ENCODE peak calls at places on chromosomes 4 and X, in nine cellular contexts. One of them, this sample, is unnamed.

GRCh38 chr4:87616268-87616667 is 7.9 kb downstream of the DSPP start:
- DNase-seq in stomach: no peak
- DNase-seq in suprapubic skin: no peak
- DNase-seq in GM23338: no peak
- DNase-seq in spleen: peak; percentile 25
- DNase-seq in breast epithelium: no peak
- DNase-seq in SK-N-SH: no peak
- DNase-seq in HCT116: no peak
- DNase-seq in transverse colon: no peak
- DNase-seq in this sample: no peak

GRCh38 chr4:55255171-55255570 is 90.9 kb upstream of the SRD5A3 start:
- DNase-seq in stomach: no peak
- DNase-seq in suprapubic skin: no peak
- DNase-seq in GM23338: no peak
- DNase-seq in spleen: no peak
- DNase-seq in breast epithelium: no peak
- DNase-seq in SK-N-SH: no peak
- DNase-seq in HCT116: no peak
- DNase-seq in transverse colon: no peak
- DNase-seq in this sample: no peak

GRCh38 chrX:108415891-108416290 is 22.3 kb downstream of the COL4A6 start:
- DNase-seq in stomach: no peak
- DNase-seq in suprapubic skin: no peak
- DNase-seq in GM23338: no peak
- DNase-seq in spleen: no peak
- DNase-seq in breast epithelium: no peak
- DNase-seq in SK-N-SH: no peak
- DNase-seq in HCT116: no peak
- DNase-seq in transverse colon: no peak
- DNase-seq in this sample: no peak

GRCh38 chrX:13733506-13733905 is 914 bp downstream of the TRAPPC2 start:
- DNase-seq in stomach: no peak
- DNase-seq in suprapubic skin: no peak
- DNase-seq in GM23338: no peak
- DNase-seq in spleen: no peak
- DNase-seq in breast epithelium: no peak
- DNase-seq in SK-N-SH: no peak
- DNase-seq in HCT116: no peak
- DNase-seq in transverse colon: no peak
- DNase-seq in this sample: no peak

GRCh38 chrX:66110112-66110511 is 53.9 kb upstream of the HEPH start:
- DNase-seq in stomach: no peak
- DNase-seq in suprapubic skin: no peak
- DNase-seq in GM23338: peak; percentile 53
- DNase-seq in spleen: no peak
- DNase-seq in breast epithelium: no peak
- DNase-seq in SK-N-SH: peak; percentile 12
- DNase-seq in HCT116: peak; percentile 3
- DNase-seq in transverse colon: peak; percentile 8
- DNase-seq in this sample: no peak

GRCh38 chrX:42195506-42195905 is 272.2 kb upstream of the CASK start:
- DNase-seq in stomach: no peak
- DNase-seq in suprapubic skin: no peak
- DNase-seq in GM23338: peak; percentile 6
- DNase-seq in spleen: no peak
- DNase-seq in breast epithelium: no peak
- DNase-seq in SK-N-SH: no peak
- DNase-seq in HCT116: no peak
- DNase-seq in transverse colon: no peak
- DNase-seq in this sample: no peak

GRCh38 chrX:125090046-125090445 is 229.6 kb upstream of the TEX13C start:
- DNase-seq in stomach: no peak
- DNase-seq in suprapubic skin: no peak
- DNase-seq in GM23338: no peak
- DNase-seq in spleen: no peak
- DNase-seq in breast epithelium: no peak
- DNase-seq in SK-N-SH: no peak
- DNase-seq in HCT116: no peak
- DNase-seq in transverse colon: no peak
- DNase-seq in this sample: no peak

GRCh38 chr4:38898245-38898644 is 30.6 kb downstream of the FAM114A1 start:
- DNase-seq in stomach: no peak
- DNase-seq in suprapubic skin: no peak
- DNase-seq in GM23338: no peak
- DNase-seq in spleen: no peak
- DNase-seq in breast epithelium: no peak
- DNase-seq in SK-N-SH: no peak
- DNase-seq in HCT116: no peak
- DNase-seq in transverse colon: no peak
- DNase-seq in this sample: no peak

GRCh38 chrX:39955621-39956020 is 142.1 kb downstream of the BCOR start:
- DNase-seq in stomach: no peak
- DNase-seq in suprapubic skin: no peak
- DNase-seq in GM23338: peak; percentile 50
- DNase-seq in spleen: no peak
- DNase-seq in breast epithelium: no peak
- DNase-seq in SK-N-SH: no peak
- DNase-seq in HCT116: no peak
- DNase-seq in transverse colon: no peak
- DNase-seq in this sample: no peak

GRCh38 chr4:110270492-110271197 is 72.2 kb upstream of the ELOVL6 start:
- DNase-seq in stomach: no peak
- DNase-seq in suprapubic skin: no peak
- DNase-seq in GM23338: no peak
- DNase-seq in spleen: no peak
- DNase-seq in breast epithelium: no peak
- DNase-seq in SK-N-SH: no peak
- DNase-seq in HCT116: no peak
- DNase-seq in transverse colon: no peak
- DNase-seq in this sample: no peak

GRCh38 chrX:154775611-154776349 is 13.1 kb downstream of the DKC1 start:
- DNase-seq in stomach: no peak
- DNase-seq in suprapubic skin: no peak
- DNase-seq in GM23338: no peak
- DNase-seq in spleen: no peak
- DNase-seq in breast epithelium: no peak
- DNase-seq in SK-N-SH: no peak
- DNase-seq in HCT116: no peak
- DNase-seq in transverse colon: no peak
- DNase-seq in this sample: no peak

GRCh38 chrX:13676885-13677284 is 12.0 kb upstream of the RAB9A start:
- DNase-seq in stomach: no peak
- DNase-seq in suprapubic skin: no peak
- DNase-seq in GM23338: no peak
- DNase-seq in spleen: no peak
- DNase-seq in breast epithelium: no peak
- DNase-seq in SK-N-SH: no peak
- DNase-seq in HCT116: no peak
- DNase-seq in transverse colon: no peak
- DNase-seq in this sample: no peak

GRCh38 chrX:81957900-81958545 is 756.1 kb downstream of the SH3BGRL start:
- DNase-seq in stomach: no peak
- DNase-seq in suprapubic skin: no peak
- DNase-seq in GM23338: peak; percentile 11
- DNase-seq in spleen: no peak
- DNase-seq in breast epithelium: no peak
- DNase-seq in SK-N-SH: peak; percentile 24
- DNase-seq in HCT116: no peak
- DNase-seq in transverse colon: no peak
- DNase-seq in this sample: no peak

GRCh38 chr4:93469560-93469959 is 359.0 kb upstream of the ATOH1 start:
- DNase-seq in stomach: no peak
- DNase-seq in suprapubic skin: no peak
- DNase-seq in GM23338: no peak
- DNase-seq in spleen: no peak
- DNase-seq in breast epithelium: no peak
- DNase-seq in SK-N-SH: no peak
- DNase-seq in HCT116: no peak
- DNase-seq in transverse colon: no peak
- DNase-seq in this sample: no peak

GRCh38 chr4:19010766-19011165 is 989.2 kb upstream of the LCORL start:
- DNase-seq in stomach: no peak
- DNase-seq in suprapubic skin: no peak
- DNase-seq in GM23338: peak; percentile 16
- DNase-seq in spleen: no peak
- DNase-seq in breast epithelium: no peak
- DNase-seq in SK-N-SH: no peak
- DNase-seq in HCT116: no peak
- DNase-seq in transverse colon: no peak
- DNase-seq in this sample: no peak

GRCh38 chr4:25376754-25377571 is at the start of gene ANAPC4:
- DNase-seq in stomach: peak; percentile 96
- DNase-seq in suprapubic skin: peak; percentile 99
- DNase-seq in GM23338: peak; percentile 98
- DNase-seq in spleen: peak; percentile 99
- DNase-seq in breast epithelium: peak; percentile 97
- DNase-seq in SK-N-SH: peak; percentile 98
- DNase-seq in HCT116: peak; percentile 83
- DNase-seq in transverse colon: peak; percentile 99
- DNase-seq in this sample: peak; percentile 98

GRCh38 chr4:25378130-25378743 is 1.2 kb downstream of the ANAPC4 start:
- DNase-seq in stomach: no peak
- DNase-seq in suprapubic skin: no peak
- DNase-seq in GM23338: peak; percentile 17
- DNase-seq in spleen: no peak
- DNase-seq in breast epithelium: no peak
- DNase-seq in SK-N-SH: no peak
- DNase-seq in HCT116: no peak
- DNase-seq in transverse colon: no peak
- DNase-seq in this sample: no peak

GRCh38 chr4:25379591-25379990 is 2.5 kb downstream of the ANAPC4 start:
- DNase-seq in stomach: no peak
- DNase-seq in suprapubic skin: no peak
- DNase-seq in GM23338: no peak
- DNase-seq in spleen: no peak
- DNase-seq in breast epithelium: no peak
- DNase-seq in SK-N-SH: no peak
- DNase-seq in HCT116: no peak
- DNase-seq in transverse colon: no peak
- DNase-seq in this sample: no peak

GRCh38 chr4:25377572-25377882 is 464 bp downstream of the ANAPC4 start:
- DNase-seq in stomach: no peak
- DNase-seq in suprapubic skin: no peak
- DNase-seq in GM23338: no peak
- DNase-seq in spleen: no peak
- DNase-seq in breast epithelium: no peak
- DNase-seq in SK-N-SH: no peak
- DNase-seq in HCT116: no peak
- DNase-seq in transverse colon: no peak
- DNase-seq in this sample: no peak
- H3K27ac ChIP-seq in stomach: peak overlapping the region; percentile 69
- H3K27ac ChIP-seq in suprapubic skin: peak overlapping the region; percentile 76
- H3K27ac ChIP-seq in GM23338: peak overlapping the region; percentile 69
- H3K27ac ChIP-seq in spleen: peak overlapping the region; percentile 83
- H3K27ac ChIP-seq in breast epithelium: peak overlapping the region; percentile 88
- H3K27ac ChIP-seq in SK-N-SH: peak overlapping the region; percentile 80
- H3K27ac ChIP-seq in HCT116: peak overlapping the region; percentile 65
- H3K27ac ChIP-seq in transverse colon: peak overlapping the region; percentile 84
- H3K27ac ChIP-seq in this sample: peak overlapping the region; percentile 81

DNA sequence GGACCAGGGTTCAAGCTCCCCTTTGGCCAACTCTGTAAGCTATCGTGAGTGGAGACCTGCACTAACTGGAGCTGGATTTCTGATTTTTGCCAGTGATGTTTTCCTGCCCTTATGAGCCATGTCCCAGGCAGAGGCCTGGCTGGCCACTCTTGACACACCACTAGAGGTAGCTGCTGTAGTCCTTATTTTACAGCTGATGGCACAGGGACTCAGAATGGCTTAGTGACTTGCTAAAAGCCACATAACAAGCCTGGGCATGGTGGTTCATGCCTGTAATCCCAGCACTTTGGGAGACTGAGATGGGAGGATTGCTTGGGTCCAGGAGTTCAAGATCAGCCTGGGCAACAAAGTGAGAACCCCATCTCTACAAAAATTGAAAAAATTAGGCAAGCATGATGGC is 33.4 kb downstream of the CYTL1 start:
- DNase-seq in stomach: no peak
- DNase-seq in suprapubic skin: no peak
- DNase-seq in GM23338: peak; percentile 50
- DNase-seq in spleen: no peak
- DNase-seq in breast epithelium: no peak
- DNase-seq in SK-N-SH: no peak
- DNase-seq in HCT116: no peak
- DNase-seq in transverse colon: no peak
- DNase-seq in this sample: no peak
- H3K4me1 ChIP-seq in stomach: no peaks in the 10 kb centered on the region
- H3K4me1 ChIP-seq in suprapubic skin: peaks cover 11% of the 10 kb centered on the region
- H3K4me1 ChIP-seq in GM23338: no peaks in the 10 kb centered on the region
- H3K4me1 ChIP-seq in spleen: no peaks in the 10 kb centered on the region
- H3K4me1 ChIP-seq in breast epithelium: no peaks in the 10 kb centered on the region
- H3K4me1 ChIP-seq in SK-N-SH: no peaks in the 10 kb centered on the region
- H3K4me1 ChIP-seq in HCT116: peaks cover 17% of the 10 kb centered on the region
- H3K4me1 ChIP-seq in transverse colon: no peaks in the 10 kb centered on the region
- H3K4me1 ChIP-seq in this sample: no peaks in the 10 kb centered on the region

DNA sequence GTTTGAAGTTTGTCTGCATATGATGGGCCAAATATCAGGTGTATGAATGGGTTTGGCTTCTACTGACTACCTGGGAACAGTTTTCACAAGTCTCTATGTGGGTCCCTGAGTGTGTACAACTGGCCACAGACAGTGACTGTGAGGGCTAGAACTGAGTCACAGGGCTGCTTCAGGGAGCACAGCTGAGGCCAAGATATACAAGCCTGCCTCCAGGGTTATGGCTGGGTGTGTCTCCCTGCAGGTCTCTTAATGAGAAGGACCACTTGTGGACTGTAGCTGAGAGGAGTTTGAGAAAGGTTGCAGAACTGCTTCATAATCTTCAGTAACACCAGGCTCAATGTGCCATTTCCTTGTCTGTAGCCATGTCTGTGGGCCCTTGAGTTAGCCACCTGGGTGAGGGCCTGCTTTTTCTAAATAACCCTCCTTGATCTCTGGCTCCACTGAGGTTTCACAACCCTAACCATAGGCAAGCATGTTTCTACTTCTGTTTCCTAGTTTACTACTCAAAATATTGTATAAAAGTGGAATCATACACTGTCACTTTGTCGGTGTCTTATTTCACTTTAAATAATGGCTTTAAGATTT is 81.3 kb downstream of the ZNF732 start:
- DNase-seq in stomach: no peak
- DNase-seq in suprapubic skin: no peak
- DNase-seq in GM23338: no peak
- DNase-seq in spleen: no peak
- DNase-seq in breast epithelium: no peak
- DNase-seq in SK-N-SH: no peak
- DNase-seq in HCT116: no peak
- DNase-seq in transverse colon: no peak
- DNase-seq in this sample: no peak
- TF ChIP-seq POLR2AphosphoS5 in stomach: no peak
- TF ChIP-seq POLR2AphosphoS5 in suprapubic skin: no peak
- TF ChIP-seq POLR2AphosphoS5 in GM23338: no peak
- TF ChIP-seq POLR2AphosphoS5 in spleen: no peak
- TF ChIP-seq POLR2AphosphoS5 in breast epithelium: no peak
- TF ChIP-seq POLR2AphosphoS5 in SK-N-SH: no peak
- TF ChIP-seq POLR2AphosphoS5 in HCT116: no peak
- TF ChIP-seq POLR2AphosphoS5 in transverse colon: no peak
- TF ChIP-seq POLR2AphosphoS5 in this sample: no peak

DNA sequence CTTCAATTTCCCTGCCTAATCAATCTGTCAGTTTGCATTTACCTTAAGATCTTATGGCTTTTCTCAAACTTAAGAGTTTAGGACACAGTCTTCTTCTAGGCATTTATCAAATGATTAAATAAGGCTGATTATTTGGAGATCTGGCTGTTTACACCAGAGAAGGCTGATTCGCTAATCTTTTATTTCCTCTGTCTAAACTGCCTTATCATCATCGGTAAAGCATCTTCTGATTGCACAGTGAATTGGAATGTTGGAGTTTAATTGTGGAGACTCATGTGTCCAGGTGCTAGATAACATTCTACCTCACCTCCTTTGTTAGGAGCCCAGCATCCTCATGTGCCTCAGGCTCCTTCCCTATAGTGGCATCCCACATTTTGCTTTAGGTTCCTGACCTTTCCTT is 100.3 kb upstream of the DDIT4L start:
- DNase-seq in stomach: no peak
- DNase-seq in suprapubic skin: no peak
- DNase-seq in GM23338: no peak
- DNase-seq in spleen: no peak
- DNase-seq in breast epithelium: no peak
- DNase-seq in SK-N-SH: no peak
- DNase-seq in HCT116: no peak
- DNase-seq in transverse colon: no peak
- DNase-seq in this sample: no peak
- H3K27ac ChIP-seq in stomach: no peak overlapping the region
- H3K27ac ChIP-seq in suprapubic skin: no peak overlapping the region
- H3K27ac ChIP-seq in GM23338: no peak overlapping the region
- H3K27ac ChIP-seq in spleen: no peak overlapping the region
- H3K27ac ChIP-seq in breast epithelium: no peak overlapping the region
- H3K27ac ChIP-seq in SK-N-SH: peak overlapping the region; percentile 60
- H3K27ac ChIP-seq in HCT116: no peak overlapping the region
- H3K27ac ChIP-seq in transverse colon: no peak overlapping the region
- H3K27ac ChIP-seq in this sample: no peak overlapping the region

This sample was measured in sigmoid colon.